ENCODE peak calls at places on chromosome 5, in six cellular contexts. One of them, this sample, is unnamed.

GRCh38 chr5:172602712-172603289 is 38.3 kb upstream of the NEURL1B start:
- DNase-seq in GM12865: no peak
- DNase-seq in posterior cingulate gyrus: no peak
- DNase-seq in dorsolateral prefrontal cortex: no peak
- DNase-seq in head of caudate nucleus: no peak
- DNase-seq in central memory CD4-positive, alpha-beta T cell: no peak
- DNase-seq in this sample: no peak

GRCh38 chr5:135831439-135832262 is 2.8 kb upstream of the SLC25A48 start:
- DNase-seq in GM12865: no peak
- DNase-seq in posterior cingulate gyrus: no peak
- DNase-seq in dorsolateral prefrontal cortex: no peak
- DNase-seq in head of caudate nucleus: no peak
- DNase-seq in central memory CD4-positive, alpha-beta T cell: no peak
- DNase-seq in this sample: no peak

GRCh38 chr5:96582343-96582742 is 79.8 kb upstream of the CAST start:
- DNase-seq in GM12865: no peak
- DNase-seq in posterior cingulate gyrus: peak; percentile 35
- DNase-seq in dorsolateral prefrontal cortex: peak; percentile 82
- DNase-seq in head of caudate nucleus: no peak
- DNase-seq in central memory CD4-positive, alpha-beta T cell: no peak
- DNase-seq in this sample: no peak

GRCh38 chr5:69525490-69525889 is 32.9 kb downstream of the OCLN start:
- DNase-seq in GM12865: no peak
- DNase-seq in posterior cingulate gyrus: no peak
- DNase-seq in dorsolateral prefrontal cortex: no peak
- DNase-seq in head of caudate nucleus: no peak
- DNase-seq in central memory CD4-positive, alpha-beta T cell: no peak
- DNase-seq in this sample: no peak

GRCh38 chr5:174849426-174849825 is 125.0 kb downstream of the MSX2 start:
- DNase-seq in GM12865: no peak
- DNase-seq in posterior cingulate gyrus: no peak
- DNase-seq in dorsolateral prefrontal cortex: no peak
- DNase-seq in head of caudate nucleus: no peak
- DNase-seq in central memory CD4-positive, alpha-beta T cell: no peak
- DNase-seq in this sample: no peak

GRCh38 chr5:134647750-134648424 is 698 bp upstream of the SEC24A start:
- DNase-seq in GM12865: peak; percentile 69
- DNase-seq in posterior cingulate gyrus: no peak
- DNase-seq in dorsolateral prefrontal cortex: no peak
- DNase-seq in head of caudate nucleus: no peak
- DNase-seq in central memory CD4-positive, alpha-beta T cell: peak; percentile 51
- DNase-seq in this sample: no peak

GRCh38 chr5:83562207-83562606 is 90.7 kb downstream of the VCAN start:
- DNase-seq in GM12865: no peak
- DNase-seq in posterior cingulate gyrus: no peak
- DNase-seq in dorsolateral prefrontal cortex: no peak
- DNase-seq in head of caudate nucleus: no peak
- DNase-seq in central memory CD4-positive, alpha-beta T cell: no peak
- DNase-seq in this sample: no peak

GRCh38 chr5:149917073-149917676 is 27.4 kb downstream of the PDE6A start:
- DNase-seq in GM12865: no peak
- DNase-seq in posterior cingulate gyrus: no peak
- DNase-seq in dorsolateral prefrontal cortex: no peak
- DNase-seq in head of caudate nucleus: no peak
- DNase-seq in central memory CD4-positive, alpha-beta T cell: no peak
- DNase-seq in this sample: no peak

GRCh38 chr5:534743-535671 is 10.8 kb upstream of the SLC9A3 start:
- DNase-seq in GM12865: no peak
- DNase-seq in posterior cingulate gyrus: no peak
- DNase-seq in dorsolateral prefrontal cortex: no peak
- DNase-seq in head of caudate nucleus: no peak
- DNase-seq in central memory CD4-positive, alpha-beta T cell: no peak
- DNase-seq in this sample: no peak

GRCh38 chr5:452856-453710 is 10.1 kb downstream of the EXOC3 start:
- DNase-seq in GM12865: no peak
- DNase-seq in posterior cingulate gyrus: no peak
- DNase-seq in dorsolateral prefrontal cortex: no peak
- DNase-seq in head of caudate nucleus: no peak
- DNase-seq in central memory CD4-positive, alpha-beta T cell: no peak
- DNase-seq in this sample: no peak

GRCh38 chr5:157836121-157836753 is 22.7 kb downstream of the CLINT1 start:
- DNase-seq in GM12865: no peak
- DNase-seq in posterior cingulate gyrus: no peak
- DNase-seq in dorsolateral prefrontal cortex: no peak
- DNase-seq in head of caudate nucleus: no peak
- DNase-seq in central memory CD4-positive, alpha-beta T cell: no peak
- DNase-seq in this sample: no peak

GRCh38 chr5:174553556-174553955 is 170.8 kb upstream of the MSX2 start:
- DNase-seq in GM12865: no peak
- DNase-seq in posterior cingulate gyrus: no peak
- DNase-seq in dorsolateral prefrontal cortex: no peak
- DNase-seq in head of caudate nucleus: no peak
- DNase-seq in central memory CD4-positive, alpha-beta T cell: no peak
- DNase-seq in this sample: no peak

GRCh38 chr5:165310031-165310430 is 1804.6 kb downstream of the MAT2B start:
- DNase-seq in GM12865: no peak
- DNase-seq in posterior cingulate gyrus: no peak
- DNase-seq in dorsolateral prefrontal cortex: no peak
- DNase-seq in head of caudate nucleus: no peak
- DNase-seq in central memory CD4-positive, alpha-beta T cell: no peak
- DNase-seq in this sample: no peak

GRCh38 chr5:95821110-95822021 is 1.2 kb downstream of the GLRX start:
- DNase-seq in GM12865: peak; percentile 65
- DNase-seq in posterior cingulate gyrus: no peak
- DNase-seq in dorsolateral prefrontal cortex: no peak
- DNase-seq in head of caudate nucleus: no peak
- DNase-seq in central memory CD4-positive, alpha-beta T cell: no peak
- DNase-seq in this sample: no peak

GRCh38 chr5:61933787-61934626 is 372.0 kb upstream of the KIF2A start:
- DNase-seq in GM12865: peak; percentile 64
- DNase-seq in posterior cingulate gyrus: peak; percentile 13
- DNase-seq in dorsolateral prefrontal cortex: peak; percentile 75
- DNase-seq in head of caudate nucleus: peak; percentile 57
- DNase-seq in central memory CD4-positive, alpha-beta T cell: no peak
- DNase-seq in this sample: no peak

GRCh38 chr5:149310947-149311675 is 34.2 kb upstream of the GRPEL2 start:
- DNase-seq in GM12865: no peak
- DNase-seq in posterior cingulate gyrus: no peak
- DNase-seq in dorsolateral prefrontal cortex: no peak
- DNase-seq in head of caudate nucleus: no peak
- DNase-seq in central memory CD4-positive, alpha-beta T cell: no peak
- DNase-seq in this sample: no peak

GRCh38 chr5:35990524-35990923 is 666 bp downstream of the UGT3A1 start:
- DNase-seq in GM12865: no peak
- DNase-seq in posterior cingulate gyrus: no peak
- DNase-seq in dorsolateral prefrontal cortex: no peak
- DNase-seq in head of caudate nucleus: no peak
- DNase-seq in central memory CD4-positive, alpha-beta T cell: no peak
- DNase-seq in this sample: no peak

GRCh38 chr5:107783551-107783950 is 112.8 kb upstream of the EFNA5 start:
- DNase-seq in GM12865: no peak
- DNase-seq in posterior cingulate gyrus: no peak
- DNase-seq in dorsolateral prefrontal cortex: no peak
- DNase-seq in head of caudate nucleus: no peak
- DNase-seq in central memory CD4-positive, alpha-beta T cell: no peak
- DNase-seq in this sample: no peak

GRCh38 chr5:38316544-38317224 is 58.3 kb downstream of the EGFLAM start:
- DNase-seq in GM12865: no peak
- DNase-seq in posterior cingulate gyrus: no peak
- DNase-seq in dorsolateral prefrontal cortex: no peak
- DNase-seq in head of caudate nucleus: no peak
- DNase-seq in central memory CD4-positive, alpha-beta T cell: no peak
- DNase-seq in this sample: no peak

GRCh38 chr5:167999182-167999581 is 292.3 kb upstream of the WWC1 start:
- DNase-seq in GM12865: no peak
- DNase-seq in posterior cingulate gyrus: no peak
- DNase-seq in dorsolateral prefrontal cortex: no peak
- DNase-seq in head of caudate nucleus: no peak
- DNase-seq in central memory CD4-positive, alpha-beta T cell: no peak
- DNase-seq in this sample: no peak

GRCh38 chr5:113336975-113337374 is 97.8 kb downstream of the TSSK1B start:
- DNase-seq in GM12865: peak; percentile 40
- DNase-seq in posterior cingulate gyrus: no peak
- DNase-seq in dorsolateral prefrontal cortex: no peak
- DNase-seq in head of caudate nucleus: no peak
- DNase-seq in central memory CD4-positive, alpha-beta T cell: no peak
- DNase-seq in this sample: no peak

GRCh38 chr5:168209561-168209960 is 81.9 kb upstream of the WWC1 start:
- DNase-seq in GM12865: no peak
- DNase-seq in posterior cingulate gyrus: no peak
- DNase-seq in dorsolateral prefrontal cortex: no peak
- DNase-seq in head of caudate nucleus: no peak
- DNase-seq in central memory CD4-positive, alpha-beta T cell: no peak
- DNase-seq in this sample: no peak

GRCh38 chr5:179680014-179680779 is 637 bp downstream of the CBY3 start:
- DNase-seq in GM12865: no peak
- DNase-seq in posterior cingulate gyrus: no peak
- DNase-seq in dorsolateral prefrontal cortex: no peak
- DNase-seq in head of caudate nucleus: no peak
- DNase-seq in central memory CD4-positive, alpha-beta T cell: no peak
- DNase-seq in this sample: no peak